ENCODE peak calls at places on chromosome 10, in eight cellular contexts. N, V, L, T, D, S, X and O are unnamed samples.

GRCh38 chr10:113027574-113028392 is 77.7 kb downstream of the TCF7L2 start:
- DNase-seq in L (no peak), T (no peak), V (no peak), N (no peak), D (peak; percentile 60), X (no peak), S (peak; percentile 44), O (no peak)

GRCh38 chr10:79244841-79245504 is 102.3 kb upstream of the PPIF start:
- DNase-seq in X (no peak), D (no peak), V (no peak), S (no peak), L (no peak), N (no peak), T (peak; percentile 60), O (no peak)

GRCh38 chr10:133114251-133114650 is 26.5 kb downstream of the ADGRA1 start:
- DNase-seq in T (no peak), X (no peak), S (no peak), N (no peak), D (no peak), L (no peak), V (peak; percentile 39), O (no peak)

GRCh38 chr10:101097881-101098280 is 33.2 kb upstream of the TLX1 start:
- DNase-seq in L (no peak), S (no peak), V (no peak), X (no peak), T (no peak), D (no peak), N (no peak), O (no peak)

GRCh38 chr10:99551616-99552015 is 18.9 kb downstream of the NKX2-3 start:
- DNase-seq in N (no peak), S (no peak), D (no peak), L (no peak), X (no peak), T (no peak), V (no peak), O (no peak)

GRCh38 chr10:21261705-21262285 is 263.7 kb downstream of the SKIDA1 start:
- DNase-seq in D (no peak), V (no peak), X (no peak), N (no peak), T (no peak), S (peak; percentile 24), L (no peak), O (no peak)

GRCh38 chr10:119282446-119282845 is 75.1 kb downstream of the GRK5 start:
- DNase-seq in S (no peak), L (no peak), V (no peak), X (no peak), D (no peak), T (no peak), N (no peak), O (no peak)

GRCh38 chr10:44102726-44103255 is 282.1 kb downstream of the CXCL12 start:
- DNase-seq in N (no peak), T (no peak), D (no peak), X (no peak), S (no peak), L (no peak), V (no peak), O (no peak)

GRCh38 chr10:111650088-111650487 is 533.5 kb downstream of the GPAM start:
- DNase-seq in D (no peak), L (no peak), X (peak; percentile 11), T (no peak), V (no peak), N (no peak), S (no peak), O (no peak)

GRCh38 chr10:128062331-128062730 is 63.9 kb downstream of the MKI67 start:
- DNase-seq in D (no peak), N (no peak), X (peak; percentile 31), V (peak; percentile 57), S (no peak), T (no peak), L (no peak), O (no peak)

GRCh38 chr10:128062837-128063563 is 63.2 kb downstream of the MKI67 start:
- DNase-seq in L (no peak), N (no peak), X (no peak), D (no peak), T (peak; percentile 73), S (no peak), V (peak; percentile 71), O (no peak)

GRCh38 chr10:128060341-128060851 is 65.8 kb downstream of the MKI67 start:
- DNase-seq in X (no peak), T (no peak), S (no peak), N (no peak), V (peak; percentile 32), L (no peak), D (no peak), O (no peak)

GRCh38 chr10:128059915-128060314 is 66.3 kb downstream of the MKI67 start:
- DNase-seq in V (no peak), N (no peak), X (no peak), S (no peak), T (no peak), L (no peak), D (no peak), O (no peak)

DNA sequence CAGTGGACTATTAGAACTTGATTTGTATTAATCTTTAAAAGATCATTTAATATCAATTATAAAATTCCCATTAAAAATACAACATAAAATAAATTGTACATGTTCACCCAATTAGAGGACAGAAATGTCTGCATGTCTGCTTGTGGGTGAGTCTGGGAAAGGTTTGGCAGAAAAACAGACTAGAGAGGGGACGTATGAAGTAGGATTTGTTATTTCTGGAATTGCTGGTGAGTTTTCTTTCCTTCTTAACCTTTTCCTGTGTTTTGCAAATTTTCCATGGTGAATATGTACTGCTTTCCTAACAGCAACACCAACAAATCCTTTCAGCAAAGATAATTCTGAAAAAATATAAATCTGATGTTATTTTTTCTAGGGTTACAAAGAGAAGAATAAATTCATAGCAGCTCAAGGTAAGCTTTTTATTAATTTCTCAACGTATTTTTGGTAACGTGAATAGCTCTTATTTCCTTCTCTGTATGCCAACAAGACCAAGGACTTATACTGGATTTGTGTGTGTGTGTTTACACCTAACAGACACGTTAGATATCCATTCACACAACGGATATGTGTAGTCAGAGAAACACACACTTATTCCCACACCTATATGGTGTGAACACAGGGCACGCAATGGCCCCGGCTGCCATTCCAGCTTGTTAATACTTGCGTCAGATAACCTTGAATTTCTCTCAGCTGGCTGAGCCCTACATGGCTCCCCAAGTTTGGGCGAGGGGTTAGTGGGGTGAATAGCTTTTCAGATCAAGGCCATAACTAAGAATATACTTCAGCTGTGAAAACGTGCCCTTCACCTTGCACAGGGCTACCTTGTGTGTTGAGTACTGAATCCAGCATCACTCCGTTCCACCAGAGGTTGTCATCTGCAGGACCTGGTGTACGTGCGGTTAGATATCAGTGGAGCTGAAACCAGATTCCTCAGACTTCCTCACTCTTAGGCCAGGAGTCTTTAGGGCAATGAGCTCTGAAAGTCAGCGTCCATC is 64.6 kb downstream of the MKI67 start:
- DNase-seq in V (peak; percentile 24), D (no peak), L (no peak), X (no peak), S (no peak), T (no peak), N (no peak), O (no peak)
- H3K4me3 ChIP-seq in V (no peak overlapping the region), D (no peak overlapping the region), L (no peak overlapping the region), X (no peak overlapping the region), S (no peak overlapping the region), T (no peak overlapping the region), N (no peak overlapping the region), O (no peak overlapping the region)

GRCh38 chr10:89944138-89944537 is 242.7 kb downstream of the KIF20B start:
- DNase-seq in T (no peak), X (no peak), S (no peak), L (no peak), N (no peak), V (no peak), D (no peak), O (no peak)

GRCh38 chr10:89942217-89942616 is 240.8 kb downstream of the KIF20B start:
- DNase-seq in L (no peak), D (no peak), S (peak; percentile 35), V (no peak), X (no peak), N (no peak), T (no peak), O (no peak)

GRCh38 chr10:89946106-89946505 is 244.7 kb downstream of the KIF20B start:
- DNase-seq in S (peak; percentile 42), D (no peak), N (no peak), X (no peak), L (no peak), V (no peak), T (no peak), O (no peak)
- H3K4me3 ChIP-seq in S (no peak overlapping the region), D (no peak overlapping the region), N (no peak overlapping the region), X (no peak overlapping the region), L (no peak overlapping the region), V (no peak overlapping the region), T (no peak overlapping the region), O (no peak overlapping the region)

GRCh38 chr10:5888843-5889623 is 660 bp downstream of the ANKRD16 start:
- DNase-seq in T (peak; percentile 64), S (peak; percentile 22), V (peak; percentile 77), L (peak; percentile 34), X (peak; percentile 57), N (peak; percentile 37), D (peak; percentile 40), O (no peak)

GRCh38 chr10:5887641-5888040 is 2.1 kb downstream of the ANKRD16 start:
- DNase-seq in V (no peak), N (no peak), L (no peak), T (no peak), D (no peak), S (no peak), X (no peak), O (no peak)

GRCh38 chr10:5887029-5887428 is 2.7 kb downstream of the ANKRD16 start:
- DNase-seq in S (no peak), D (no peak), V (no peak), T (no peak), X (no peak), L (no peak), N (no peak), O (no peak)

GRCh38 chr10:5889624-5890518 is at the start of the genes ANKRD16 and FBH1:
- DNase-seq in V (peak; percentile 100), N (peak; percentile 99), T (peak; percentile 99), D (peak; percentile 99), L (peak; percentile 99), X (peak; percentile 96), S (peak; percentile 100), O (peak; percentile 98)

GRCh38 chr10:5888352-5888751 is 1.3 kb downstream of the ANKRD16 start:
- DNase-seq in T (no peak), X (no peak), V (no peak), S (peak; percentile 13), N (no peak), D (no peak), L (no peak), O (no peak)
- H3K4me3 ChIP-seq in T (peak overlapping the region; percentile 44), X (peak overlapping the region; percentile 82), V (peak overlapping the region; percentile 84), S (peak overlapping the region; percentile 63), N (peak overlapping the region; percentile 93), D (peak overlapping the region; percentile 60), L (peak overlapping the region; percentile 80), O (peak overlapping the region; percentile 78)

DNA sequence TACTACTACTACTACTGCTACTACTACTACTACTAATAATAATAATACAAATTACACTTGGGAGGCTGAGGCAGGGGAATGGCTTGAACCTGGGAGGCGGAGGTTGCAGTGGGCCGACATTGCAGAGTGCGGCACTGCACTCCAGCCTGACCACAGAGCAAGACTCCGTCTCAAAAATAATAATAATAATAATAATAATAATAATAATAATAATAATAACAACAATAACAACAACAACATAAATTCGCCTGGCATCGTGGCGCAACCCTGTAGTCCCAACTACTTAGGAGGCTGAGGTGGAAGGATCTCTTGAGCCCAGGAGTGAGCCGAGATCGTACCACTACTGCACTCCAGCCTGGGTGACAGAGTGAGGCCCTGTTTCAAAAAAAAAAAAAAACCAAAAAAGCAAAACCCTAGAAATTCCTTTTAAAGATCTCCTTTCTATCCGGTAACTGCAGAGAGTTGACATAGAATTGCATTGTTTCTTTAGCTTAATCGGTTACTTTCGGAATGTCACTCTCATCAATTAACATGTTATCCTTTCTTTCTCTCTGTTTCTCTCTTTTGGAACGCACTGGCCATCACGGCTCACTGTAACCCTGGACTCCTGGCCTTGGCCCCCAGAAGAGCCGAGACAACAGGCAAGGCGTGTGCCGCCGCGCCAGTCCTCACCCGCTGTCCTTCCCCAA is 972 bp downstream of the PHYH start:
- DNase-seq in D (no peak), L (no peak), S (no peak), T (no peak), X (no peak), V (no peak), N (no peak), O (no peak)
- H3K4me3 ChIP-seq in D (peak overlapping the region; percentile 73), L (peak overlapping the region; percentile 91), S (peak overlapping the region; percentile 48), T (peak overlapping the region; percentile 68), X (peak overlapping the region; percentile 66), V (peak overlapping the region; percentile 68), N (peak overlapping the region; percentile 87), O (peak overlapping the region; percentile 96)